ENCODE peak calls at places on chromosomes 13 and 19, in ten cellular contexts. One of them, this sample, is unnamed. For H3K9me3, the result is how much of the 10 kb centered on the place peaks cover.

GRCh38 chr13:51804295-51805172 is 571 bp upstream of the DHRS12 start:
- DNase-seq in SK-N-SH: peak
- DNase-seq in endothelial cell of umbilical vein: no peak
- DNase-seq in mucosa of descending colon: no peak
- DNase-seq in heart left ventricle: peak
- DNase-seq in thoracic aorta: no peak
- DNase-seq in A549: no peak
- DNase-seq in lung: no peak
- DNase-seq in psoas muscle: no peak
- DNase-seq in CD4-positive, alpha-beta T cell: no peak
- DNase-seq in this sample: no peak

GRCh38 chr19:33064117-33064777 is 441 bp downstream of the RHPN2 start:
- DNase-seq in SK-N-SH: peak
- DNase-seq in endothelial cell of umbilical vein: no peak
- DNase-seq in mucosa of descending colon: peak
- DNase-seq in heart left ventricle: no peak
- DNase-seq in thoracic aorta: no peak
- DNase-seq in A549: peak
- DNase-seq in lung: peak
- DNase-seq in psoas muscle: peak
- DNase-seq in CD4-positive, alpha-beta T cell: no peak
- DNase-seq in this sample: no peak

GRCh38 chr13:39023316-39023715 is 14.6 kb downstream of the PROSER1 start:
- DNase-seq in SK-N-SH: no peak
- DNase-seq in endothelial cell of umbilical vein: no peak
- DNase-seq in mucosa of descending colon: no peak
- DNase-seq in heart left ventricle: no peak
- DNase-seq in thoracic aorta: no peak
- DNase-seq in A549: no peak
- DNase-seq in lung: no peak
- DNase-seq in psoas muscle: no peak
- DNase-seq in CD4-positive, alpha-beta T cell: no peak
- DNase-seq in this sample: no peak

GRCh38 chr19:11848594-11849263 is at the start of gene ZNF439:
- DNase-seq in SK-N-SH: peak
- DNase-seq in endothelial cell of umbilical vein: peak
- DNase-seq in mucosa of descending colon: peak
- DNase-seq in heart left ventricle: peak
- DNase-seq in thoracic aorta: peak
- DNase-seq in A549: no peak
- DNase-seq in lung: peak
- DNase-seq in psoas muscle: peak
- DNase-seq in CD4-positive, alpha-beta T cell: peak
- DNase-seq in this sample: peak

GRCh38 chr13:99383946-99384345 is 76.7 kb upstream of the GPR183 start:
- DNase-seq in SK-N-SH: no peak
- DNase-seq in endothelial cell of umbilical vein: no peak
- DNase-seq in mucosa of descending colon: no peak
- DNase-seq in heart left ventricle: no peak
- DNase-seq in thoracic aorta: no peak
- DNase-seq in A549: no peak
- DNase-seq in lung: no peak
- DNase-seq in psoas muscle: no peak
- DNase-seq in CD4-positive, alpha-beta T cell: peak
- DNase-seq in this sample: no peak

GRCh38 chr19:55670280-55671053 is 4.6 kb upstream of the EPN1 start:
- DNase-seq in SK-N-SH: no peak
- DNase-seq in endothelial cell of umbilical vein: peak
- DNase-seq in mucosa of descending colon: peak
- DNase-seq in heart left ventricle: no peak
- DNase-seq in thoracic aorta: no peak
- DNase-seq in A549: peak
- DNase-seq in lung: no peak
- DNase-seq in psoas muscle: no peak
- DNase-seq in CD4-positive, alpha-beta T cell: no peak
- DNase-seq in this sample: no peak

GRCh38 chr19:18439910-18440237 is 1.9 kb upstream of the ISYNA1 start:
- DNase-seq in SK-N-SH: no peak
- DNase-seq in endothelial cell of umbilical vein: no peak
- DNase-seq in mucosa of descending colon: no peak
- DNase-seq in heart left ventricle: no peak
- DNase-seq in thoracic aorta: no peak
- DNase-seq in A549: no peak
- DNase-seq in lung: no peak
- DNase-seq in psoas muscle: no peak
- DNase-seq in CD4-positive, alpha-beta T cell: no peak
- DNase-seq in this sample: no peak

GRCh38 chr19:898663-899062 is 5.4 kb downstream of the RNU6-9 start:
- DNase-seq in SK-N-SH: peak
- DNase-seq in endothelial cell of umbilical vein: no peak
- DNase-seq in mucosa of descending colon: peak
- DNase-seq in heart left ventricle: no peak
- DNase-seq in thoracic aorta: no peak
- DNase-seq in A549: no peak
- DNase-seq in lung: no peak
- DNase-seq in psoas muscle: no peak
- DNase-seq in CD4-positive, alpha-beta T cell: peak
- DNase-seq in this sample: no peak

GRCh38 chr19:40588926-40589569 is 12.1 kb upstream of the LTBP4 start:
- DNase-seq in SK-N-SH: no peak
- DNase-seq in endothelial cell of umbilical vein: no peak
- DNase-seq in mucosa of descending colon: no peak
- DNase-seq in heart left ventricle: no peak
- DNase-seq in thoracic aorta: no peak
- DNase-seq in A549: no peak
- DNase-seq in lung: no peak
- DNase-seq in psoas muscle: no peak
- DNase-seq in CD4-positive, alpha-beta T cell: no peak
- DNase-seq in this sample: no peak

GRCh38 chr19:5803752-5804515 is 933 bp upstream of the NRTN start:
- DNase-seq in SK-N-SH: peak
- DNase-seq in endothelial cell of umbilical vein: peak
- DNase-seq in mucosa of descending colon: peak
- DNase-seq in heart left ventricle: peak
- DNase-seq in thoracic aorta: no peak
- DNase-seq in A549: peak
- DNase-seq in lung: peak
- DNase-seq in psoas muscle: peak
- DNase-seq in CD4-positive, alpha-beta T cell: peak
- DNase-seq in this sample: peak

GRCh38 chr19:13913352-13913751 is 7.4 kb downstream of the CC2D1A start:
- DNase-seq in SK-N-SH: peak
- DNase-seq in endothelial cell of umbilical vein: no peak
- DNase-seq in mucosa of descending colon: no peak
- DNase-seq in heart left ventricle: no peak
- DNase-seq in thoracic aorta: no peak
- DNase-seq in A549: no peak
- DNase-seq in lung: no peak
- DNase-seq in psoas muscle: no peak
- DNase-seq in CD4-positive, alpha-beta T cell: no peak
- DNase-seq in this sample: no peak

GRCh38 chr13:106753241-106753640 is 185.3 kb upstream of the ARGLU1 start:
- DNase-seq in SK-N-SH: no peak
- DNase-seq in endothelial cell of umbilical vein: peak
- DNase-seq in mucosa of descending colon: no peak
- DNase-seq in heart left ventricle: peak
- DNase-seq in thoracic aorta: no peak
- DNase-seq in A549: no peak
- DNase-seq in lung: no peak
- DNase-seq in psoas muscle: no peak
- DNase-seq in CD4-positive, alpha-beta T cell: no peak
- DNase-seq in this sample: no peak

GRCh38 chr19:35484637-35485036 is 5.6 kb downstream of the KRTDAP start:
- DNase-seq in SK-N-SH: no peak
- DNase-seq in endothelial cell of umbilical vein: no peak
- DNase-seq in mucosa of descending colon: no peak
- DNase-seq in heart left ventricle: no peak
- DNase-seq in thoracic aorta: no peak
- DNase-seq in A549: no peak
- DNase-seq in lung: no peak
- DNase-seq in psoas muscle: no peak
- DNase-seq in CD4-positive, alpha-beta T cell: no peak
- DNase-seq in this sample: no peak

GRCh38 chr19:19201697-19202630 is 1.2 kb downstream of the NR2C2AP start:
- DNase-seq in SK-N-SH: no peak
- DNase-seq in endothelial cell of umbilical vein: no peak
- DNase-seq in mucosa of descending colon: no peak
- DNase-seq in heart left ventricle: no peak
- DNase-seq in thoracic aorta: no peak
- DNase-seq in A549: no peak
- DNase-seq in lung: no peak
- DNase-seq in psoas muscle: no peak
- DNase-seq in CD4-positive, alpha-beta T cell: no peak
- DNase-seq in this sample: no peak

GRCh38 chr19:7883796-7884570 is 4.3 kb upstream of the LRRC8E start:
- DNase-seq in SK-N-SH: no peak
- DNase-seq in endothelial cell of umbilical vein: no peak
- DNase-seq in mucosa of descending colon: no peak
- DNase-seq in heart left ventricle: no peak
- DNase-seq in thoracic aorta: no peak
- DNase-seq in A549: no peak
- DNase-seq in lung: no peak
- DNase-seq in psoas muscle: no peak
- DNase-seq in CD4-positive, alpha-beta T cell: no peak
- DNase-seq in this sample: no peak

GRCh38 chr19:38434549-38435051 is 1.1 kb downstream of the RYR1 start:
- DNase-seq in SK-N-SH: no peak
- DNase-seq in endothelial cell of umbilical vein: no peak
- DNase-seq in mucosa of descending colon: no peak
- DNase-seq in heart left ventricle: peak
- DNase-seq in thoracic aorta: no peak
- DNase-seq in A549: no peak
- DNase-seq in lung: no peak
- DNase-seq in psoas muscle: peak
- DNase-seq in CD4-positive, alpha-beta T cell: no peak
- DNase-seq in this sample: no peak
- H3K9me3 ChIP-seq in SK-N-SH: under half
- H3K9me3 ChIP-seq in endothelial cell of umbilical vein: under half
- H3K9me3 ChIP-seq in mucosa of descending colon: under half
- H3K9me3 ChIP-seq in heart left ventricle: under half
- H3K9me3 ChIP-seq in thoracic aorta: under half
- H3K9me3 ChIP-seq in A549: under half
- H3K9me3 ChIP-seq in lung: under half
- H3K9me3 ChIP-seq in psoas muscle: under half
- H3K9me3 ChIP-seq in CD4-positive, alpha-beta T cell: under half
- H3K9me3 ChIP-seq in this sample: under half

GRCh38 chr13:101262306-101262705 is 154.0 kb downstream of the NALCN start:
- DNase-seq in SK-N-SH: no peak
- DNase-seq in endothelial cell of umbilical vein: no peak
- DNase-seq in mucosa of descending colon: no peak
- DNase-seq in heart left ventricle: no peak
- DNase-seq in thoracic aorta: no peak
- DNase-seq in A549: no peak
- DNase-seq in lung: no peak
- DNase-seq in psoas muscle: no peak
- DNase-seq in CD4-positive, alpha-beta T cell: no peak
- DNase-seq in this sample: no peak

GRCh38 chr13:101258509-101258908 is 157.8 kb downstream of the NALCN start:
- DNase-seq in SK-N-SH: no peak
- DNase-seq in endothelial cell of umbilical vein: no peak
- DNase-seq in mucosa of descending colon: no peak
- DNase-seq in heart left ventricle: no peak
- DNase-seq in thoracic aorta: no peak
- DNase-seq in A549: no peak
- DNase-seq in lung: no peak
- DNase-seq in psoas muscle: no peak
- DNase-seq in CD4-positive, alpha-beta T cell: no peak
- DNase-seq in this sample: no peak

GRCh38 chr13:101258071-101258470 is 158.2 kb downstream of the NALCN start:
- DNase-seq in SK-N-SH: no peak
- DNase-seq in endothelial cell of umbilical vein: peak
- DNase-seq in mucosa of descending colon: no peak
- DNase-seq in heart left ventricle: no peak
- DNase-seq in thoracic aorta: no peak
- DNase-seq in A549: peak
- DNase-seq in lung: no peak
- DNase-seq in psoas muscle: no peak
- DNase-seq in CD4-positive, alpha-beta T cell: no peak
- DNase-seq in this sample: peak
- TF ChIP-seq CTCF in SK-N-SH: no peak
- TF ChIP-seq CTCF in endothelial cell of umbilical vein: no peak
- TF ChIP-seq CTCF in mucosa of descending colon: no peak
- TF ChIP-seq CTCF in heart left ventricle: no peak
- TF ChIP-seq CTCF in thoracic aorta: no peak
- TF ChIP-seq CTCF in A549: no peak
- TF ChIP-seq CTCF in lung: no peak
- TF ChIP-seq CTCF in psoas muscle: no peak
- TF ChIP-seq CTCF in CD4-positive, alpha-beta T cell: no peak
- TF ChIP-seq CTCF in this sample: peak

GRCh38 chr19:56987184-56987583 is 132.6 kb upstream of the USP29 start:
- DNase-seq in SK-N-SH: peak
- DNase-seq in endothelial cell of umbilical vein: no peak
- DNase-seq in mucosa of descending colon: no peak
- DNase-seq in heart left ventricle: no peak
- DNase-seq in thoracic aorta: no peak
- DNase-seq in A549: no peak
- DNase-seq in lung: no peak
- DNase-seq in psoas muscle: no peak
- DNase-seq in CD4-positive, alpha-beta T cell: no peak
- DNase-seq in this sample: no peak
- H3K9me3 ChIP-seq in SK-N-SH: under half
- H3K9me3 ChIP-seq in endothelial cell of umbilical vein: under half
- H3K9me3 ChIP-seq in mucosa of descending colon: half or more
- H3K9me3 ChIP-seq in heart left ventricle: under half
- H3K9me3 ChIP-seq in thoracic aorta: under half
- H3K9me3 ChIP-seq in A549: half or more
- H3K9me3 ChIP-seq in lung: under half
- H3K9me3 ChIP-seq in psoas muscle: under half
- H3K9me3 ChIP-seq in CD4-positive, alpha-beta T cell: under half
- H3K9me3 ChIP-seq in this sample: under half

GRCh38 chr13:41032646-41033396 is 13.7 kb upstream of the ELF1 start:
- DNase-seq in SK-N-SH: no peak
- DNase-seq in endothelial cell of umbilical vein: no peak
- DNase-seq in mucosa of descending colon: no peak
- DNase-seq in heart left ventricle: no peak
- DNase-seq in thoracic aorta: no peak
- DNase-seq in A549: no peak
- DNase-seq in lung: no peak
- DNase-seq in psoas muscle: no peak
- DNase-seq in CD4-positive, alpha-beta T cell: no peak
- DNase-seq in this sample: no peak

GRCh38 chr13:41026806-41027205 is 7.7 kb upstream of the ELF1 start:
- DNase-seq in SK-N-SH: no peak
- DNase-seq in endothelial cell of umbilical vein: no peak
- DNase-seq in mucosa of descending colon: no peak
- DNase-seq in heart left ventricle: no peak
- DNase-seq in thoracic aorta: no peak
- DNase-seq in A549: no peak
- DNase-seq in lung: no peak
- DNase-seq in psoas muscle: no peak
- DNase-seq in CD4-positive, alpha-beta T cell: no peak
- DNase-seq in this sample: no peak

GRCh38 chr13:41025518-41025917 is 6.4 kb upstream of the ELF1 start:
- DNase-seq in SK-N-SH: no peak
- DNase-seq in endothelial cell of umbilical vein: no peak
- DNase-seq in mucosa of descending colon: no peak
- DNase-seq in heart left ventricle: no peak
- DNase-seq in thoracic aorta: no peak
- DNase-seq in A549: no peak
- DNase-seq in lung: no peak
- DNase-seq in psoas muscle: no peak
- DNase-seq in CD4-positive, alpha-beta T cell: no peak
- DNase-seq in this sample: no peak

GRCh38 chr13:41028051-41028450 is 8.9 kb upstream of the ELF1 start:
- DNase-seq in SK-N-SH: no peak
- DNase-seq in endothelial cell of umbilical vein: no peak
- DNase-seq in mucosa of descending colon: no peak
- DNase-seq in heart left ventricle: no peak
- DNase-seq in thoracic aorta: no peak
- DNase-seq in A549: no peak
- DNase-seq in lung: no peak
- DNase-seq in psoas muscle: no peak
- DNase-seq in CD4-positive, alpha-beta T cell: no peak
- DNase-seq in this sample: peak

GRCh38 chr13:41029629-41030028 is 10.5 kb upstream of the ELF1 start:
- DNase-seq in SK-N-SH: no peak
- DNase-seq in endothelial cell of umbilical vein: no peak
- DNase-seq in mucosa of descending colon: no peak
- DNase-seq in heart left ventricle: no peak
- DNase-seq in thoracic aorta: no peak
- DNase-seq in A549: no peak
- DNase-seq in lung: no peak
- DNase-seq in psoas muscle: no peak
- DNase-seq in CD4-positive, alpha-beta T cell: no peak
- DNase-seq in this sample: no peak
- TF ChIP-seq CTCF in SK-N-SH: no peak
- TF ChIP-seq CTCF in endothelial cell of umbilical vein: no peak
- TF ChIP-seq CTCF in mucosa of descending colon: no peak
- TF ChIP-seq CTCF in heart left ventricle: no peak
- TF ChIP-seq CTCF in thoracic aorta: no peak
- TF ChIP-seq CTCF in A549: no peak
- TF ChIP-seq CTCF in lung: no peak
- TF ChIP-seq CTCF in psoas muscle: no peak
- TF ChIP-seq CTCF in CD4-positive, alpha-beta T cell: peak
- TF ChIP-seq CTCF in this sample: no peak